ENCODE peak calls at places on chromosomes 11 and 22, in five cellular contexts. I, K, A, J and Q are unnamed samples.
A peak's percentile ranks its signal among the peaks of the same experiment; 100 is the strongest.

GRCh38 chr11:4697583-4697982 is at the start of gene OR51E2:
- DNase-seq in A (no peak), J (no peak), I (no peak), K (no peak), Q (no peak)

GRCh38 chr22:40547729-40548143 is 88.8 kb downstream of the MRTFA start:
- DNase-seq in K (no peak), I (no peak), J (no peak), A (no peak), Q (no peak)

GRCh38 chr11:22302368-22302767 is 35.8 kb upstream of the SLC17A6 start:
- DNase-seq in J (no peak), K (no peak), A (no peak), I (no peak), Q (no peak)

GRCh38 chr11:45993438-45994064 is 71.1 kb downstream of the LARGE2 start:
- DNase-seq in A (no peak), J (no peak), K (no peak), I (no peak), Q (no peak)

GRCh38 chr11:29333993-29334780 is 682.6 kb downstream of the KCNA4 start:
- DNase-seq in J (peak; percentile 23), K (no peak), A (no peak), I (no peak), Q (no peak)

GRCh38 chr11:79447039-79447438 is 6.2 kb upstream of the TENM4 start:
- DNase-seq in A (no peak), I (no peak), K (no peak), J (no peak), Q (no peak)

GRCh38 chr11:28666632-28667031 is 558.4 kb downstream of the METTL15 start:
- DNase-seq in I (no peak), J (no peak), A (no peak), K (no peak), Q (no peak)

GRCh38 chr22:41780714-41781507 is 19.6 kb upstream of the CCDC134 start:
- DNase-seq in A (peak; percentile 62), I (peak; percentile 74), J (no peak), K (peak; percentile 79), Q (peak; percentile 81)

GRCh38 chr11:73394416-73395296 is 18.5 kb downstream of the RELT start:
- DNase-seq in I (no peak), J (no peak), A (peak; percentile 49), K (no peak), Q (no peak)

GRCh38 chr11:35853871-35854270 is 90.0 kb upstream of the LDLRAD3 start:
- DNase-seq in A (no peak), K (no peak), J (no peak), I (no peak), Q (no peak)